ENCODE peak calls at places on chromosomes 2 and 18, in six cellular contexts. U is SW480, K is lower leg skin, D is neural crest cell, H is cardiac muscle cell, S is cardiac fibroblast. L is an unnamed sample.

GRCh38 chr2:84486436-84487115 is 27.5 kb upstream of the SUCLG1 start:
- DNase-seq in D (no peak), S (peak), H (peak), U (peak), K (no peak), L (no peak)

GRCh38 chr2:24304098-24304497 is 56.2 kb downstream of the ITSN2 start:
- DNase-seq in K (peak), D (no peak), H (peak), S (peak), U (no peak), L (no peak)

GRCh38 chr2:240156026-240156390 is 15.6 kb upstream of the OTOS start:
- DNase-seq in H (no peak), D (no peak), K (no peak), S (no peak), U (no peak), L (no peak)

GRCh38 chr2:46067501-46068292 is 229.5 kb upstream of the EPAS1 start:
- DNase-seq in S (peak), U (peak), K (no peak), H (peak), D (no peak), L (no peak)

GRCh38 chr2:65113816-65114215 is 16.1 kb downstream of the RAB1A start:
- DNase-seq in H (no peak), K (no peak), S (no peak), D (no peak), U (no peak), L (no peak)

GRCh38 chr2:77800410-77800809 is 278.2 kb upstream of the LRRTM4 start:
- DNase-seq in D (no peak), S (no peak), U (no peak), H (no peak), K (no peak), L (no peak)

GRCh38 chr2:174350018-174350417 is 15.3 kb downstream of the SP9 start:
- DNase-seq in K (no peak), H (no peak), U (peak), D (no peak), S (peak), L (no peak)

GRCh38 chr2:33131108-33131507 is 184.4 kb downstream of the LTBP1 start:
- DNase-seq in D (no peak), U (no peak), K (no peak), S (peak), H (no peak), L (no peak)

GRCh38 chr2:26692814-26693286 is 328 bp downstream of the KCNK3 start:
- DNase-seq in U (no peak), D (no peak), H (peak), K (no peak), S (peak), L (peak)

GRCh38 chr2:18578033-18578432 is 11.3 kb downstream of the NT5C1B start:
- DNase-seq in D (no peak), U (no peak), H (no peak), K (no peak), S (peak), L (no peak)

GRCh38 chr18:46155652-46156051 is 51.5 kb downstream of the HAUS1 start:
- DNase-seq in S (peak), K (no peak), H (peak), D (no peak), U (no peak), L (no peak)

GRCh38 chr18:6363216-6363615 is 51.5 kb downstream of the L3MBTL4 start:
- DNase-seq in D (no peak), S (no peak), K (no peak), H (no peak), U (no peak), L (no peak)

GRCh38 chr18:22639626-22640025 is 221.9 kb upstream of the CTAGE1 start:
- DNase-seq in D (no peak), U (no peak), K (no peak), H (peak), S (peak), L (no peak)

GRCh38 chr18:79609841-79610281 is 69.7 kb upstream of the CTDP1 start:
- DNase-seq in H (no peak), S (no peak), D (no peak), K (peak), U (no peak), L (no peak)

GRCh38 chr2:75064691-75065396 is 106.4 kb downstream of the POLE4 start:
- DNase-seq in U (peak), D (peak), K (no peak), H (peak), S (peak), L (peak)

GRCh38 chr2:44945676-44946427 is 4.3 kb downstream of the SIX3 start:
- DNase-seq in S (no peak), D (no peak), H (no peak), K (no peak), U (no peak), L (no peak)

GRCh38 chr2:226979004-226979403 is 143.2 kb downstream of the RHBDD1 start:
- DNase-seq in S (no peak), H (no peak), D (no peak), U (no peak), K (no peak), L (no peak)

GRCh38 chr2:136527560-136527959 is 237.8 kb upstream of the THSD7B start:
- DNase-seq in H (peak), U (peak), D (peak), S (peak), K (no peak), L (peak)

GRCh38 chr2:393711-394696 is 106.1 kb upstream of the ALKAL2 start:
- DNase-seq in U (peak), D (peak), K (no peak), H (no peak), S (peak), L (peak)

GRCh38 chr2:36697424-36698066 is 1.0 kb downstream of the VIT start:
- DNase-seq in U (no peak), S (no peak), K (no peak), H (no peak), D (no peak), L (no peak)

GRCh38 chr2:68846056-68846455 is 25.1 kb downstream of the BMP10 start:
- DNase-seq in S (no peak), D (no peak), K (no peak), H (no peak), U (no peak), L (no peak)

GRCh38 chr2:100786297-100786658 is 33.7 kb upstream of the NPAS2 start:
- DNase-seq in H (peak), U (peak), K (no peak), D (no peak), S (peak), L (no peak)

GRCh38 chr2:42163444-42164045 is 5.6 kb upstream of the EML4 start:
- DNase-seq in K (no peak), D (no peak), U (no peak), S (no peak), H (no peak), L (no peak)

GRCh38 chr2:99975386-99975785 is 167.0 kb downstream of the AFF3 start:
- DNase-seq in H (no peak), U (no peak), K (no peak), S (peak), D (no peak), L (no peak)

GRCh38 chr2:5195636-5196035 is 496.5 kb upstream of the SOX11 start:
- DNase-seq in U (no peak), S (no peak), D (no peak), K (no peak), H (no peak), L (no peak)

GRCh38 chr2:56613917-56614316 is 430.1 kb downstream of the CCDC85A start:
- DNase-seq in H (no peak), U (no peak), K (no peak), S (peak), D (no peak), L (no peak)

GRCh38 chr2:9809064-9809356 is 34.3 kb upstream of the TAF1B start:
- DNase-seq in S (no peak), K (peak), U (no peak), H (no peak), D (no peak), L (no peak)

GRCh38 chr18:80229342-80229741 is 18.0 kb downstream of the PARD6G start:
- DNase-seq in U (no peak), S (no peak), H (peak), K (peak), D (no peak), L (no peak)

GRCh38 chr2:211982162-211982561 is 556.4 kb downstream of the ERBB4 start:
- DNase-seq in D (no peak), S (peak), K (no peak), U (no peak), H (peak), L (no peak)

GRCh38 chr2:63056309-63057065 is 5.9 kb downstream of the OTX1 start:
- DNase-seq in U (no peak), K (peak), S (no peak), D (peak), H (no peak), L (no peak)

GRCh38 chr2:60560734-60561649 is 7.5 kb upstream of the BCL11A start:
- DNase-seq in S (peak), H (peak), U (peak), K (no peak), D (no peak), L (no peak)

GRCh38 chr2:150214626-150215025 is 272.8 kb downstream of the RND3 start:
- DNase-seq in H (no peak), U (peak), K (no peak), S (no peak), D (no peak), L (no peak)

GRCh38 chr2:193818801-193819499 is 1624.2 kb upstream of the TMEFF2 start:
- DNase-seq in D (no peak), H (no peak), K (no peak), U (no peak), S (no peak), L (no peak)

GRCh38 chr2:240308111-240308651 is 127.3 kb upstream of the GPC1 start:
- DNase-seq in U (no peak), S (no peak), K (peak), D (no peak), H (no peak), L (no peak)

GRCh38 chr2:128321421-128321775 is 2.7 kb upstream of the HS6ST1 start:
- DNase-seq in K (peak), D (no peak), S (no peak), H (no peak), U (no peak), L (no peak)

GRCh38 chr2:2845796-2846315 is 514.8 kb upstream of the MYT1L start:
- DNase-seq in S (no peak), D (no peak), K (no peak), H (no peak), U (peak), L (no peak)

L was measured in NT2/D1.